ENCODE peak calls at places on chromosomes 16 and 17, in eight cellular contexts. J, S, A, V, Z, F, D and U are unnamed samples.

GRCh38 chr17:9279911-9280310 is 258.6 kb downstream of the NTN1 start:
- DNase-seq in V (no peak), S (no peak), A (no peak), F (no peak), J (no peak), Z (no peak), D (no peak), U (no peak)

GRCh38 chr17:38877130-38877851 is 7.4 kb downstream of the LASP1 start:
- DNase-seq in S (peak; percentile 38), A (no peak), Z (no peak), V (no peak), D (peak; percentile 52), J (no peak), F (no peak), U (peak; percentile 65)

GRCh38 chr16:17467923-17468540 is 2.7 kb downstream of the XYLT1 start:
- DNase-seq in D (peak; percentile 53), V (peak; percentile 67), S (peak; percentile 48), A (peak; percentile 66), F (peak; percentile 32), J (peak; percentile 65), Z (no peak), U (peak; percentile 84)

GRCh38 chr17:66996926-66997325 is 32.4 kb downstream of the CACNG4 start:
- DNase-seq in Z (no peak), J (no peak), V (no peak), S (no peak), D (no peak), A (no peak), F (no peak), U (no peak)

GRCh38 chr17:61833536-61834203 is 29.7 kb downstream of the BRIP1 start:
- DNase-seq in F (no peak), S (no peak), J (peak; percentile 75), V (no peak), Z (peak; percentile 59), A (peak; percentile 70), D (no peak), U (no peak)

GRCh38 chr17:45334231-45334630 is 17.4 kb upstream of the MAP3K14 start:
- DNase-seq in V (no peak), F (no peak), A (no peak), D (peak; percentile 61), J (no peak), S (no peak), Z (no peak), U (no peak)

GRCh38 chr17:5355416-5356129 is 63.9 kb downstream of the NUP88 start:
- DNase-seq in A (peak; percentile 41), J (peak; percentile 23), F (no peak), D (no peak), S (no peak), Z (peak; percentile 19), V (no peak), U (no peak)

GRCh38 chr16:3503513-3503912 is 2.7 kb downstream of the CLUAP1 start:
- DNase-seq in V (no peak), F (no peak), D (peak; percentile 48), J (no peak), S (peak; percentile 68), A (no peak), Z (no peak), U (no peak)

GRCh38 chr16:67987460-67988160 is 7.3 kb upstream of the DPEP3 start:
- DNase-seq in Z (no peak), F (no peak), S (no peak), D (no peak), V (peak; percentile 56), A (peak; percentile 19), J (peak; percentile 35), U (no peak)

GRCh38 chr17:72697602-72698146 is 394.8 kb downstream of the SLC39A11 start:
- DNase-seq in D (no peak), Z (no peak), F (no peak), J (no peak), A (peak; percentile 37), V (no peak), S (no peak), U (no peak)

GRCh38 chr17:45038771-45039634 is 12.4 kb downstream of the DCAKD start:
- DNase-seq in J (peak; percentile 72), D (no peak), Z (no peak), S (no peak), V (no peak), F (no peak), A (no peak), U (no peak)

GRCh38 chr17:49108318-49108717 is 24.3 kb upstream of the B4GALNT2 start:
- DNase-seq in S (no peak), F (peak; percentile 42), J (peak; percentile 74), Z (peak; percentile 41), D (no peak), A (no peak), V (peak; percentile 49), U (no peak)

DNA sequence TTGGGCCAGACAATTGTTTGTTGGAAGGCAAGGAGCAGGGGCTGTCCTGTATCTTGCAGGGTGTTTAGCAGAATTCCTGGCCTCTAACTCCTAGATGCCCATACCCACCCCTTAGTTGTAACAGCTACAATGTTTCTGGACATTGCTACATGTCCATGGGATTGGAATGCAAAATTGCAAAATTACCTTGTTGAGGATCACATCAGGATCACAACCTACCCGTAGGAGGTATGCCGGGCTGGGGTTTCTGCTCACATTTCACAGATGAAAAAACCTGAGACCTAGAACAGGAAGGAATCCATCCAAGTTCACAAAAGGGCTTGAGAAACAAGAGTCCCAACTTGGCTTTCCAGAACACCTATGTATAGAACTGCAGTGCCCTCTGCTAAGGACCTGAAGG is 22.7 kb downstream of the NOG start:
- DNase-seq in S (no peak), J (no peak), Z (no peak), D (no peak), V (no peak), A (no peak), F (no peak), U (no peak)
- TF ChIP-seq CTCF in S (no peak), J (no peak), Z (no peak), D (no peak), V (no peak), A (no peak), F (no peak), U (no peak)

DNA sequence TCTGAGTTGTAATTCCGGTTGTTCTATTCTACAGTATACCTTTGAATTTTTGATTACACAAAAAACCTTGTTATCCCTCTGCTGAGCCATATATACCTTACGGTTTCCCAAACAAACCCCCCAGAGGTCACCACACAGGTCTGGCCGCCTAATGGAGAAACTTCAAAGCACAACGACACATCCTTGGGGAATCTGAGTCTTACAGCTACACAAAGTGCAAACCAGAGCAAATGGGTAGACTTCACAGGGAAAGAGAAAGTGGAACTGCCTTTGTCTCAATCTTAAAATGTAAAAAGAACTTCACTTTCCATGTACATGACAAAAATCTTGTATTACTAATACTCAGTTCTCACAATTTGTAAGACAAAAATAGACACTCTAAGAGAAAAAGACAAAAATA is 2.7 kb downstream of the FBXO31 start:
- DNase-seq in Z (no peak), S (no peak), V (no peak), F (no peak), J (peak; percentile 53), A (peak; percentile 67), D (peak; percentile 79), U (no peak)
- TF ChIP-seq CTCF in Z (no peak), S (no peak), V (no peak), F (no peak), J (peak; percentile 8), A (no peak), D (no peak), U (no peak)

GRCh38 chr17:28041068-28041843 is 1.2 kb upstream of the NLK start:
- DNase-seq in A (peak; percentile 100), V (peak; percentile 100), J (peak; percentile 100), F (peak; percentile 99), S (peak; percentile 99), D (peak; percentile 100), Z (peak; percentile 99), U (peak; percentile 100)
- TF ChIP-seq CTCF in A (no peak), V (no peak), J (no peak), F (no peak), S (no peak), D (no peak), Z (no peak), U (no peak)

GRCh38 chr16:77890075-77890474 is 101.7 kb downstream of the VAT1L start:
- DNase-seq in J (no peak), V (no peak), A (no peak), Z (no peak), S (no peak), D (no peak), F (no peak), U (no peak)
- TF ChIP-seq CTCF in J (no peak), V (no peak), A (no peak), Z (no peak), S (no peak), D (no peak), F (no peak), U (no peak)

GRCh38 chr16:14489460-14489859 is 140.6 kb downstream of the PARN start:
- DNase-seq in Z (no peak), F (no peak), D (peak; percentile 45), A (peak; percentile 34), V (peak; percentile 41), S (no peak), J (peak; percentile 45), U (peak; percentile 34)
- TF ChIP-seq CTCF in Z (peak; percentile 21), F (peak; percentile 32), D (no peak), A (no peak), V (peak; percentile 27), S (no peak), J (peak; percentile 18), U (peak; percentile 52)